ENCODE peak calls at places on chromosomes 12 and 14, in seven cellular contexts. V is HCT116, Z is endothelial cell of umbilical vein, N is sigmoid colon, A is upper lobe of left lung, O is transverse colon, W is stomach. J is an unnamed sample. For H3K4me1, the result is how much of the 10 kb centered on the place peaks cover.

GRCh38 chr12:131018221-131018620 is 64.5 kb downstream of the ADGRD1 start:
- DNase-seq in V (no peak), Z (no peak), N (no peak), A (no peak), O (no peak), W (no peak), J (no peak)

GRCh38 chr14:99603471-99603933 is 505 bp downstream of the CCDC85C start:
- DNase-seq in V (no peak), Z (peak), N (no peak), A (peak), O (peak), W (no peak), J (no peak)

GRCh38 chr12:59699408-59700144 is 103.7 kb downstream of the SLC16A7 start:
- DNase-seq in V (no peak), Z (no peak), N (no peak), A (no peak), O (no peak), W (no peak), J (no peak)

GRCh38 chr14:50475460-50475859 is 56.9 kb downstream of the MAP4K5 start:
- DNase-seq in V (no peak), Z (no peak), N (no peak), A (no peak), O (no peak), W (no peak), J (no peak)

GRCh38 chr14:95683793-95684192 is 2.4 kb upstream of the TCL1B start:
- DNase-seq in V (peak), Z (no peak), N (no peak), A (no peak), O (peak), W (peak), J (no peak)

GRCh38 chr14:95953111-95953724 is 76.6 kb downstream of the TUNAR start:
- DNase-seq in V (no peak), Z (no peak), N (no peak), A (no peak), O (no peak), W (no peak), J (no peak)

GRCh38 chr14:65824285-65824977 is 411.9 kb downstream of the FUT8 start:
- DNase-seq in V (peak), Z (peak), N (no peak), A (no peak), O (peak), W (peak), J (no peak)

GRCh38 chr12:108691995-108692808 is 39.1 kb downstream of the CORO1C start:
- DNase-seq in V (no peak), Z (peak), N (peak), A (no peak), O (peak), W (no peak), J (no peak)

GRCh38 chr12:2355198-2355597 is 302.4 kb downstream of the CACNA1C start:
- DNase-seq in V (no peak), Z (no peak), N (no peak), A (no peak), O (no peak), W (no peak), J (no peak)

GRCh38 chr14:50001146-50001998 is 108.5 kb downstream of the ARF6 start:
- DNase-seq in V (peak), Z (no peak), N (no peak), A (peak), O (peak), W (peak), J (peak)

GRCh38 chr12:176321-177181 is 37.4 kb downstream of the SLC6A12 start:
- DNase-seq in V (no peak), Z (no peak), N (no peak), A (no peak), O (peak), W (peak), J (no peak)

GRCh38 chr14:61478971-61479473 is 157.6 kb downstream of the PRKCH start:
- DNase-seq in V (no peak), Z (no peak), N (no peak), A (no peak), O (no peak), W (no peak), J (no peak)

GRCh38 chr12:10101042-10101579 is 2.3 kb upstream of the CLEC1A start:
- DNase-seq in V (no peak), Z (peak), N (peak), A (no peak), O (no peak), W (no peak), J (peak)

GRCh38 chr14:24710403-24711063 is 76.5 kb upstream of the GZMB start:
- DNase-seq in V (peak), Z (peak), N (no peak), A (peak), O (peak), W (peak), J (no peak)

GRCh38 chr12:5830121-5830520 is 114.9 kb downstream of the ANO2 start:
- DNase-seq in V (no peak), Z (no peak), N (no peak), A (no peak), O (no peak), W (no peak), J (no peak)

GRCh38 chr14:26596722-26597030 is 1.2 kb downstream of the NOVA1 start:
- DNase-seq in V (no peak), Z (peak), N (peak), A (no peak), O (peak), W (no peak), J (no peak)

GRCh38 chr14:53265025-53265424 is 111.9 kb upstream of the DDHD1 start:
- DNase-seq in V (no peak), Z (no peak), N (no peak), A (no peak), O (no peak), W (no peak), J (no peak)

GRCh38 chr14:61699092-61699491 is 3.8 kb downstream of the HIF1A start:
- DNase-seq in V (no peak), Z (no peak), N (no peak), A (no peak), O (no peak), W (no peak), J (no peak)

GRCh38 chr12:14836336-14837210 is 6.8 kb downstream of the ART4 start:
- DNase-seq in V (no peak), Z (peak), N (no peak), A (no peak), O (no peak), W (no peak), J (no peak)

GRCh38 chr12:89270548-89270947 is 81.8 kb downstream of the DUSP6 start:
- DNase-seq in V (no peak), Z (no peak), N (no peak), A (no peak), O (no peak), W (no peak), J (no peak)

GRCh38 chr14:99035268-99035667 is 236.7 kb downstream of the BCL11B start:
- DNase-seq in V (no peak), Z (no peak), N (peak), A (no peak), O (peak), W (no peak), J (no peak)

GRCh38 chr14:37778135-37778943 is 182.9 kb downstream of the TTC6 start:
- DNase-seq in V (no peak), Z (no peak), N (no peak), A (no peak), O (no peak), W (no peak), J (no peak)

GRCh38 chr14:81326451-81326850 is 73.7 kb downstream of the STON2 start:
- DNase-seq in V (no peak), Z (no peak), N (no peak), A (no peak), O (no peak), W (no peak), J (no peak)

GRCh38 chr12:94616217-94616729 is 34.1 kb downstream of the TMCC3 start:
- DNase-seq in V (no peak), Z (peak), N (peak), A (peak), O (peak), W (peak), J (no peak)

GRCh38 chr14:51652168-51653095 is 722 bp downstream of the FRMD6 start:
- DNase-seq in V (no peak), Z (peak), N (peak), A (peak), O (peak), W (peak), J (no peak)

GRCh38 chr14:67493092-67493717 is 4.7 kb upstream of the TMEM229B start:
- DNase-seq in V (no peak), Z (no peak), N (no peak), A (no peak), O (no peak), W (no peak), J (no peak)

GRCh38 chr12:45130881-45131281 is 80.0 kb upstream of the DBX2 start:
- DNase-seq in V (peak), Z (peak), N (peak), A (no peak), O (peak), W (no peak), J (peak)

GRCh38 chr12:74476234-74476633 is 61.4 kb upstream of the ATXN7L3B start:
- DNase-seq in V (no peak), Z (no peak), N (no peak), A (no peak), O (no peak), W (no peak), J (no peak)

GRCh38 chr12:79331870-79332269 is 358.9 kb downstream of the PAWR start:
- DNase-seq in V (no peak), Z (no peak), N (no peak), A (no peak), O (no peak), W (no peak), J (no peak)

GRCh38 chr12:32217354-32218310 is 111.0 kb downstream of the BICD1 start:
- DNase-seq in V (no peak), Z (no peak), N (no peak), A (no peak), O (peak), W (no peak), J (no peak)

GRCh38 chr12:11513288-11513687 is 117.9 kb upstream of the PRB2 start:
- DNase-seq in V (peak), Z (no peak), N (no peak), A (no peak), O (no peak), W (no peak), J (no peak)

GRCh38 chr14:28102814-28103213 is 663.8 kb upstream of the FOXG1 start:
- DNase-seq in V (no peak), Z (no peak), N (no peak), A (no peak), O (no peak), W (no peak), J (no peak)

GRCh38 chr14:104768437-104769323 is 15.7 kb downstream of the SIVA1 start:
- DNase-seq in V (peak), Z (peak), N (peak), A (peak), O (peak), W (peak), J (peak)

DNA sequence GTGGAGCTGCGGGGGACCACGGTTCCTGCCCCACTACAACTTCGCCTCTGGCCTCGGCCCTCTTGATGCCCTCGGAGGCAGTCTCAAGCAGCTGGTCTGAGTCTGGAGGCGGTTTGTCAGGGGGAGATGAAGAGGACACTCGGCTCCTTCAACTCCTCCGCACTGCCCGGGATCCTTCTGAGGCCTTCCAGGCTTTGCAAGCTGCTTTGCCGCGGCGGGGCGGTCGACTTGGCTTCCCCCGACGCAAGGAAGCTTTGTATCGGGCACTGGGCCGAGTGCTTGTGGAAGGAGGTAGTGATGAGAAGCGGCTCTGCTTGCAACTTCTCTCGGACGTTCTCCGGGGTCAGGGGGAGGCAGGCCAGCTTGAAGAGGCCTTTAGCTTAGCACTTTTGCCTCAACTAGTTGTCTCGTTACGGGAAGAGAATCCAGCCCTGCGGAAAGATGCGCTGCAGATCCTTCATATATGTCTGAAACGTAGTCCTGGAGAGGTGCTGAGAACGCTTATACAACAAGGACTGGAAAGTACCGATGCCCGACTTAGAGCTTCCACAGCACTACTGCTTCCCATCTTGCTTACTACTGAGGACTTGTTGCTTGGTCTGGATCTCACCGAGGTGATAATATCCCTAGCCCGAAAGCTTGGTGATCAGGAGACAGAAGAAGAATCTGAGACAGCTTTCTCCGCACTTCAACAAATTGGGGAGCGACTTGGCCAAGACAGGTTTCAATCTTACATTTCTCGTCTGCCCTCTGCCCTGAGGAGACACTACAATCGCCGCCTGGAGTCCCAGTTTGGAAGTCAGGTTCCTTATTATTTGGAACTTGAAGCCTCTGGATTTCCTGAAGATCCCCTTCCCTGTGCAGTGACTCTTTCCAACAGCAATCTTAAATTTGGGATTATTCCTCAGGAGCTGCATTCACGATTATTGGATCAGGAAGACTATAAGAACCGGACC is 861 bp downstream of the TOGARAM1 start:
- DNase-seq in V (no peak), Z (peak), N (peak), A (peak), O (peak), W (peak), J (peak)
- H3K4me1 ChIP-seq in V (under half), Z (under half), N (under half), A (under half), O (half or more), W (half or more), J (under half)

GRCh38 chr12:132445884-132446471 is 44.0 kb upstream of the FBRSL1 start:
- DNase-seq in V (peak), Z (peak), N (no peak), A (no peak), O (peak), W (peak), J (no peak)

GRCh38 chr12:132444283-132444682 is 45.7 kb upstream of the FBRSL1 start:
- DNase-seq in V (no peak), Z (no peak), N (no peak), A (no peak), O (no peak), W (no peak), J (no peak)

GRCh38 chr12:132446535-132447326 is 43.2 kb upstream of the FBRSL1 start:
- DNase-seq in V (no peak), Z (no peak), N (no peak), A (no peak), O (no peak), W (no peak), J (no peak)

GRCh38 chr12:132447327-132447720 is 42.6 kb upstream of the FBRSL1 start:
- DNase-seq in V (no peak), Z (no peak), N (no peak), A (no peak), O (no peak), W (no peak), J (no peak)

GRCh38 chr12:132444957-132445883 is 44.7 kb upstream of the FBRSL1 start:
- DNase-seq in V (no peak), Z (no peak), N (no peak), A (no peak), O (peak), W (peak), J (peak)
- TF ChIP-seq POLR2A in V (no peak), Z (no peak), N (no peak), A (no peak), O (no peak), W (no peak), J (no peak)

GRCh38 chr14:32472512-32473472 is 143.7 kb downstream of the AKAP6 start:
- DNase-seq in V (no peak), Z (peak), N (no peak), A (no peak), O (no peak), W (no peak), J (peak)

GRCh38 chr14:32476532-32476931 is 147.4 kb downstream of the AKAP6 start:
- DNase-seq in V (no peak), Z (no peak), N (no peak), A (no peak), O (no peak), W (no peak), J (no peak)

GRCh38 chr14:32471183-32471582 is 142.1 kb downstream of the AKAP6 start:
- DNase-seq in V (no peak), Z (no peak), N (no peak), A (no peak), O (no peak), W (no peak), J (no peak)

GRCh38 chr14:32472081-32472480 is 143.0 kb downstream of the AKAP6 start:
- DNase-seq in V (no peak), Z (no peak), N (no peak), A (no peak), O (no peak), W (no peak), J (no peak)

GRCh38 chr14:32473476-32473875 is 144.4 kb downstream of the AKAP6 start:
- DNase-seq in V (no peak), Z (no peak), N (peak), A (no peak), O (peak), W (no peak), J (peak)
- TF ChIP-seq POLR2AphosphoS5 in V (no peak), Z (no peak), N (no peak), A (no peak), O (no peak), W (peak), J (no peak)

GRCh38 chr14:88004637-88005036 is 298 bp upstream of the GPR65 start:
- DNase-seq in V (no peak), Z (no peak), N (no peak), A (no peak), O (no peak), W (no peak), J (no peak)

GRCh38 chr14:88007608-88008007 is 2.7 kb downstream of the GPR65 start:
- DNase-seq in V (no peak), Z (no peak), N (no peak), A (no peak), O (no peak), W (no peak), J (no peak)

GRCh38 chr14:88005050-88005481 is at the start of gene GPR65:
- DNase-seq in V (no peak), Z (no peak), N (no peak), A (no peak), O (no peak), W (no peak), J (no peak)

GRCh38 chr14:88009486-88009885 is 4.6 kb downstream of the GPR65 start:
- DNase-seq in V (no peak), Z (no peak), N (no peak), A (no peak), O (no peak), W (no peak), J (no peak)

GRCh38 chr14:88005978-88006851 is 1.3 kb downstream of the GPR65 start:
- DNase-seq in V (no peak), Z (no peak), N (no peak), A (no peak), O (peak), W (no peak), J (no peak)
- H3K4me1 ChIP-seq in V (under half), Z (under half), N (under half), A (under half), O (under half), W (under half), J (under half)

DNA sequence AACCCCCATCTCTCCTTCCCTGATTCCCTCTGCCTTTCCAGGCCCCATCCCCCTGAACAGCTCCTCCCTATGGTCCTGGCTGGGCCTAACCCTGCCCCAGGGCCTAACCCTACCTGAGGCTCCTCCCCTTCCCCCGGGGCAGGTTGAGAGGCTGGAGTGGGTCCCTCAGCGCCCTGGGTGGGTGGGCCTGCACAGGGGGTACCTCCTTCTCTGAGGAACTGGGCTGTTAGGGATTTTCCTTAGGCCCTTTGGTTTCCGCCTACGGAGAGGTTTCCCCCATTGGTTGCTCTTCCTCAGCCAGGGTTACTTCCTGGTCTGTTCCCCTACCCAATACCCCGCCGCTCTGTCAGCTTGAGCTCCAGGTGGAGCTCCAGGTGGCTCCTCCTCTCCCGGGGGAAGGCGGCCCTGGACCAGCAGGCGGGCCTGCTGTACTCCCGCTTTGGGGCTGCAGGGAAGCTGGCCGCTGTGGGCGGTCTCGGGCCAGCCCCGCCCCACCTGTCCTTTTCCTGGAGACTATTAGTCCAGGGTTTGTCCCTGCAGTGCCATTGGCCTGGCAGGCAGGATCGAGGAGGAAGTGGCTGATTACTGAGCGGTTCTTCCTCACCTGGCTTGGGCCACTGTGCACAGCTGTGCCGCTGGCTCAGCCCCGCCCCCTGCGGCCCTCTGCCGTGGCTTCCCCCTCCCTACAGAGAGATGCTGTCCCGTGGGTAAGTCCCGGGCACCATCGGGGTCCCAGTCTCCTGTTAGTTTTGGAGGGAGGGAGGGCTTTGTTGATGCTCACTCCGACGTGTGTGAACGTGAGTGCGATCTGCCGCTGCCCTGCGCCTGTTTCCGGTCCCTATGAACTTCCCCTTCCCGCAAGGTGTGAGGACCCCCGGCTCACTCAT is 2.5 kb downstream of the C12orf57 start:
- DNase-seq in V (peak), Z (no peak), N (no peak), A (peak), O (peak), W (peak), J (peak)
- TF ChIP-seq POLR2A in V (peak), Z (no peak), N (no peak), A (peak), O (peak), W (peak), J (peak)

GRCh38 chr12:124682425-124683329 is 115.3 kb upstream of the NCOR2 start:
- DNase-seq in V (no peak), Z (no peak), N (no peak), A (peak), O (no peak), W (no peak), J (no peak)

GRCh38 chr12:124680863-124681778 is 113.7 kb upstream of the NCOR2 start:
- DNase-seq in V (peak), Z (peak), N (no peak), A (peak), O (no peak), W (no peak), J (no peak)

GRCh38 chr12:124683725-124684124 is 116.3 kb upstream of the NCOR2 start:
- DNase-seq in V (no peak), Z (no peak), N (no peak), A (no peak), O (no peak), W (no peak), J (no peak)

GRCh38 chr12:124683330-124683662 is 115.9 kb upstream of the NCOR2 start:
- DNase-seq in V (no peak), Z (no peak), N (no peak), A (no peak), O (peak), W (peak), J (no peak)

GRCh38 chr12:124681779-124682391 is 114.5 kb upstream of the NCOR2 start:
- DNase-seq in V (no peak), Z (peak), N (peak), A (no peak), O (no peak), W (no peak), J (no peak)
- TF ChIP-seq POLR2AphosphoS5 in V (no peak), Z (no peak), N (peak), A (peak), O (no peak), W (peak), J (peak)

GRCh38 chr12:124637586-124637985 is 70.2 kb upstream of the NCOR2 start:
- DNase-seq in V (no peak), Z (no peak), N (no peak), A (peak), O (no peak), W (peak), J (peak)
- H3K4me1 ChIP-seq in V (under half), Z (under half), N (under half), A (under half), O (under half), W (under half), J (under half)

GRCh38 chr12:114320101-114320500 is 85.8 kb downstream of the TBX5 start:
- DNase-seq in V (no peak), Z (no peak), N (no peak), A (no peak), O (no peak), W (no peak), J (no peak)
- TF ChIP-seq POLR2A in V (no peak), Z (no peak), N (no peak), A (no peak), O (no peak), W (no peak), J (no peak)

GRCh38 chr12:128792398-128792797 is 31.4 kb downstream of the SLC15A4 start:
- DNase-seq in V (no peak), Z (no peak), N (peak), A (no peak), O (no peak), W (peak), J (no peak)
- TF ChIP-seq POLR2AphosphoS5 in V (no peak), Z (no peak), N (no peak), A (no peak), O (no peak), W (no peak), J (no peak)